ENCODE peak calls at places on chromosome 19, in ten cellular contexts. One of them, this sample, is unnamed.
A peak's percentile ranks its signal among the peaks of the same experiment; 100 is the strongest.

GRCh38 chr19:40960780-40961179 is 30.3 kb upstream of the CYP2B6 start:
- DNase-seq in fibroblast of lung: no peak
- DNase-seq in astrocyte: no peak
- DNase-seq in body of pancreas: no peak
- DNase-seq in GM12864: no peak
- DNase-seq in PC-9: peak; percentile 19
- DNase-seq in CD8-positive, alpha-beta T cell: no peak
- DNase-seq in CD4-positive, alpha-beta T cell: no peak
- DNase-seq in AG09319: no peak
- DNase-seq in BE2C: no peak
- DNase-seq in this sample: no peak

GRCh38 chr19:33821871-33822270 is 25.2 kb downstream of the KCTD15 start:
- DNase-seq in fibroblast of lung: no peak
- DNase-seq in astrocyte: no peak
- DNase-seq in body of pancreas: no peak
- DNase-seq in GM12864: no peak
- DNase-seq in PC-9: no peak
- DNase-seq in CD8-positive, alpha-beta T cell: no peak
- DNase-seq in CD4-positive, alpha-beta T cell: no peak
- DNase-seq in AG09319: no peak
- DNase-seq in BE2C: no peak
- DNase-seq in this sample: no peak

GRCh38 chr19:9528757-9529336 is 9.6 kb downstream of the ZNF426 start:
- DNase-seq in fibroblast of lung: peak; percentile 14
- DNase-seq in astrocyte: peak; percentile 11
- DNase-seq in body of pancreas: no peak
- DNase-seq in GM12864: no peak
- DNase-seq in PC-9: no peak
- DNase-seq in CD8-positive, alpha-beta T cell: no peak
- DNase-seq in CD4-positive, alpha-beta T cell: no peak
- DNase-seq in AG09319: no peak
- DNase-seq in BE2C: no peak
- DNase-seq in this sample: peak; percentile 9

GRCh38 chr19:7417671-7418324 is 69.1 kb downstream of the ARHGEF18 start:
- DNase-seq in fibroblast of lung: peak; percentile 73
- DNase-seq in astrocyte: peak; percentile 57
- DNase-seq in body of pancreas: no peak
- DNase-seq in GM12864: no peak
- DNase-seq in PC-9: peak; percentile 40
- DNase-seq in CD8-positive, alpha-beta T cell: no peak
- DNase-seq in CD4-positive, alpha-beta T cell: no peak
- DNase-seq in AG09319: no peak
- DNase-seq in BE2C: no peak
- DNase-seq in this sample: peak; percentile 30

GRCh38 chr19:42220751-42221097 is 612 bp downstream of the ZNF526 start:
- DNase-seq in fibroblast of lung: no peak
- DNase-seq in astrocyte: no peak
- DNase-seq in body of pancreas: no peak
- DNase-seq in GM12864: no peak
- DNase-seq in PC-9: no peak
- DNase-seq in CD8-positive, alpha-beta T cell: no peak
- DNase-seq in CD4-positive, alpha-beta T cell: no peak
- DNase-seq in AG09319: no peak
- DNase-seq in BE2C: no peak
- DNase-seq in this sample: no peak

GRCh38 chr19:47240996-47241918 is 10.3 kb upstream of the BBC3 start:
- DNase-seq in fibroblast of lung: peak; percentile 77
- DNase-seq in astrocyte: peak; percentile 57
- DNase-seq in body of pancreas: peak; percentile 96
- DNase-seq in GM12864: no peak
- DNase-seq in PC-9: peak; percentile 81
- DNase-seq in CD8-positive, alpha-beta T cell: peak; percentile 81
- DNase-seq in CD4-positive, alpha-beta T cell: peak; percentile 87
- DNase-seq in AG09319: no peak
- DNase-seq in BE2C: peak; percentile 78
- DNase-seq in this sample: peak; percentile 79

GRCh38 chr19:33193864-33194362 is at the start of gene LRP3:
- DNase-seq in fibroblast of lung: peak; percentile 41
- DNase-seq in astrocyte: no peak
- DNase-seq in body of pancreas: peak; percentile 72
- DNase-seq in GM12864: no peak
- DNase-seq in PC-9: no peak
- DNase-seq in CD8-positive, alpha-beta T cell: no peak
- DNase-seq in CD4-positive, alpha-beta T cell: no peak
- DNase-seq in AG09319: no peak
- DNase-seq in BE2C: peak; percentile 78
- DNase-seq in this sample: peak; percentile 11

GRCh38 chr19:32380269-32380668 is 25.3 kb upstream of the DPY19L3 start:
- DNase-seq in fibroblast of lung: no peak
- DNase-seq in astrocyte: no peak
- DNase-seq in body of pancreas: no peak
- DNase-seq in GM12864: no peak
- DNase-seq in PC-9: no peak
- DNase-seq in CD8-positive, alpha-beta T cell: no peak
- DNase-seq in CD4-positive, alpha-beta T cell: no peak
- DNase-seq in AG09319: no peak
- DNase-seq in BE2C: no peak
- DNase-seq in this sample: no peak

GRCh38 chr19:40229926-40230417 is 3.5 kb upstream of the CCNP start:
- DNase-seq in fibroblast of lung: no peak
- DNase-seq in astrocyte: no peak
- DNase-seq in body of pancreas: no peak
- DNase-seq in GM12864: no peak
- DNase-seq in PC-9: no peak
- DNase-seq in CD8-positive, alpha-beta T cell: no peak
- DNase-seq in CD4-positive, alpha-beta T cell: no peak
- DNase-seq in AG09319: no peak
- DNase-seq in BE2C: no peak
- DNase-seq in this sample: no peak

GRCh38 chr19:32457540-32457939 is 52.0 kb downstream of the DPY19L3 start:
- DNase-seq in fibroblast of lung: peak; percentile 14
- DNase-seq in astrocyte: no peak
- DNase-seq in body of pancreas: no peak
- DNase-seq in GM12864: peak; percentile 13
- DNase-seq in PC-9: no peak
- DNase-seq in CD8-positive, alpha-beta T cell: no peak
- DNase-seq in CD4-positive, alpha-beta T cell: no peak
- DNase-seq in AG09319: no peak
- DNase-seq in BE2C: no peak
- DNase-seq in this sample: no peak

GRCh38 chr19:3360494-3361383 is 5.6 kb upstream of the NFIC start:
- DNase-seq in fibroblast of lung: peak; percentile 51
- DNase-seq in astrocyte: no peak
- DNase-seq in body of pancreas: peak; percentile 75
- DNase-seq in GM12864: no peak
- DNase-seq in PC-9: no peak
- DNase-seq in CD8-positive, alpha-beta T cell: peak; percentile 56
- DNase-seq in CD4-positive, alpha-beta T cell: peak; percentile 62
- DNase-seq in AG09319: no peak
- DNase-seq in BE2C: peak; percentile 70
- DNase-seq in this sample: no peak

GRCh38 chr19:47109541-47110375 is 3.8 kb downstream of the ZC3H4 start:
- DNase-seq in fibroblast of lung: peak; percentile 65
- DNase-seq in astrocyte: peak; percentile 42
- DNase-seq in body of pancreas: no peak
- DNase-seq in GM12864: no peak
- DNase-seq in PC-9: no peak
- DNase-seq in CD8-positive, alpha-beta T cell: peak; percentile 23
- DNase-seq in CD4-positive, alpha-beta T cell: peak; percentile 25
- DNase-seq in AG09319: no peak
- DNase-seq in BE2C: peak; percentile 52
- DNase-seq in this sample: peak; percentile 49

GRCh38 chr19:33297401-33298145 is 4.8 kb downstream of the CEBPA start:
- DNase-seq in fibroblast of lung: no peak
- DNase-seq in astrocyte: no peak
- DNase-seq in body of pancreas: no peak
- DNase-seq in GM12864: no peak
- DNase-seq in PC-9: no peak
- DNase-seq in CD8-positive, alpha-beta T cell: no peak
- DNase-seq in CD4-positive, alpha-beta T cell: no peak
- DNase-seq in AG09319: no peak
- DNase-seq in BE2C: no peak
- DNase-seq in this sample: no peak

GRCh38 chr19:15476334-15476733 is 3.0 kb downstream of the PGLYRP2 start:
- DNase-seq in fibroblast of lung: no peak
- DNase-seq in astrocyte: no peak
- DNase-seq in body of pancreas: no peak
- DNase-seq in GM12864: no peak
- DNase-seq in PC-9: no peak
- DNase-seq in CD8-positive, alpha-beta T cell: no peak
- DNase-seq in CD4-positive, alpha-beta T cell: no peak
- DNase-seq in AG09319: no peak
- DNase-seq in BE2C: no peak
- DNase-seq in this sample: no peak

GRCh38 chr19:46426035-46426505 is 2.7 kb downstream of the PNMA8C start:
- DNase-seq in fibroblast of lung: peak; percentile 43
- DNase-seq in astrocyte: no peak
- DNase-seq in body of pancreas: peak; percentile 68
- DNase-seq in GM12864: no peak
- DNase-seq in PC-9: no peak
- DNase-seq in CD8-positive, alpha-beta T cell: no peak
- DNase-seq in CD4-positive, alpha-beta T cell: no peak
- DNase-seq in AG09319: no peak
- DNase-seq in BE2C: no peak
- DNase-seq in this sample: no peak

GRCh38 chr19:35397064-35397463 is 26.2 kb downstream of the GPR42 start:
- DNase-seq in fibroblast of lung: no peak
- DNase-seq in astrocyte: no peak
- DNase-seq in body of pancreas: peak; percentile 17
- DNase-seq in GM12864: no peak
- DNase-seq in PC-9: no peak
- DNase-seq in CD8-positive, alpha-beta T cell: no peak
- DNase-seq in CD4-positive, alpha-beta T cell: no peak
- DNase-seq in AG09319: no peak
- DNase-seq in BE2C: peak; percentile 74
- DNase-seq in this sample: no peak

GRCh38 chr19:33150852-33151518 is 19.1 kb downstream of the WDR88 start:
- DNase-seq in fibroblast of lung: no peak
- DNase-seq in astrocyte: no peak
- DNase-seq in body of pancreas: no peak
- DNase-seq in GM12864: no peak
- DNase-seq in PC-9: no peak
- DNase-seq in CD8-positive, alpha-beta T cell: no peak
- DNase-seq in CD4-positive, alpha-beta T cell: no peak
- DNase-seq in AG09319: no peak
- DNase-seq in BE2C: no peak
- DNase-seq in this sample: no peak

GRCh38 chr19:5017235-5017634 is 48.3 kb downstream of the KDM4B start:
- DNase-seq in fibroblast of lung: no peak
- DNase-seq in astrocyte: no peak
- DNase-seq in body of pancreas: no peak
- DNase-seq in GM12864: no peak
- DNase-seq in PC-9: no peak
- DNase-seq in CD8-positive, alpha-beta T cell: no peak
- DNase-seq in CD4-positive, alpha-beta T cell: no peak
- DNase-seq in AG09319: no peak
- DNase-seq in BE2C: no peak
- DNase-seq in this sample: no peak
- TF ChIP-seq CTCF in fibroblast of lung: no peak
- TF ChIP-seq CTCF in astrocyte: no peak
- TF ChIP-seq CTCF in body of pancreas: no peak
- TF ChIP-seq CTCF in GM12864: no peak
- TF ChIP-seq CTCF in PC-9: no peak
- TF ChIP-seq CTCF in CD8-positive, alpha-beta T cell: no peak
- TF ChIP-seq CTCF in CD4-positive, alpha-beta T cell: no peak
- TF ChIP-seq CTCF in AG09319: no peak
- TF ChIP-seq CTCF in BE2C: no peak
- TF ChIP-seq CTCF in this sample: no peak

GRCh38 chr19:1811942-1812425 is at the start of gene ATP8B3:
- DNase-seq in fibroblast of lung: no peak
- DNase-seq in astrocyte: no peak
- DNase-seq in body of pancreas: no peak
- DNase-seq in GM12864: no peak
- DNase-seq in PC-9: no peak
- DNase-seq in CD8-positive, alpha-beta T cell: peak; percentile 66
- DNase-seq in CD4-positive, alpha-beta T cell: no peak
- DNase-seq in AG09319: no peak
- DNase-seq in BE2C: no peak
- DNase-seq in this sample: no peak
- TF ChIP-seq CTCF in fibroblast of lung: no peak
- TF ChIP-seq CTCF in astrocyte: no peak
- TF ChIP-seq CTCF in body of pancreas: no peak
- TF ChIP-seq CTCF in GM12864: peak; percentile 43
- TF ChIP-seq CTCF in PC-9: no peak
- TF ChIP-seq CTCF in CD8-positive, alpha-beta T cell: no peak
- TF ChIP-seq CTCF in CD4-positive, alpha-beta T cell: no peak
- TF ChIP-seq CTCF in AG09319: peak; percentile 5
- TF ChIP-seq CTCF in BE2C: no peak
- TF ChIP-seq CTCF in this sample: peak; percentile 7

DNA sequence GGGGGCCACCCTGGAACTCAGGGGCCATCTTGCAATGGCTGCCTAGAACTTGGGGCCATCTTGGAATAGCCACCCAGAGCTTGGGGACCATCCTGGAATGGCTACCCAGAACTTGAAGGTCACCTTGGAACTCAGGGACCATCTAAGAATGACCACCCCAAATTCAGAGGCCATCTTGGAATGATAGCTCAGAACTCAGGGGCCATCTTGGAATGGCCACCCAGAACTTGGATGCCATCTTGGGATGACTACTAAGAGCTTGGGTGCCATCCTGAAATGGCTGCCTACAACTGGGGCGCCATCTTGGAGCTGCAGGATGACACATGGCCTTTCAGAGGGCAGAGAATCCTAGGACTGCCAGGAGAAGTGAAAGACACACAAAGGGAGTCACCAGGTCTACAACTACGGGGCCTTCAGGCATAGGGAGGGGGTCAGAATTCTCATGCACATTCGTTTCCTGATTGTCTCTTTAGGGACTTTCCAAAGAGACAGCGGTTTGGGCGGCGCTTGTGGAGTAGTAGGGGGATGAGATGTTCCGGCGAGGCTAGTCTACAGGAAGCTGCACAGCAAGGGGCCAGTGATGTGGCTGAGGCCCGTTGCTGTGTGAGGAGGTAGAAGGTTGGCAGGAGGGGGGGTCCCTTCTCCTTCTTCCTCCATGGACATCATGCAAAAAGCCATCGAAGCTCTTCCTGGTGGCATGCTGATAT is 125.0 kb downstream of the IER2 start:
- DNase-seq in fibroblast of lung: no peak
- DNase-seq in astrocyte: no peak
- DNase-seq in body of pancreas: no peak
- DNase-seq in GM12864: no peak
- DNase-seq in PC-9: no peak
- DNase-seq in CD8-positive, alpha-beta T cell: no peak
- DNase-seq in CD4-positive, alpha-beta T cell: no peak
- DNase-seq in AG09319: no peak
- DNase-seq in BE2C: no peak
- DNase-seq in this sample: no peak
- TF ChIP-seq CTCF in fibroblast of lung: no peak
- TF ChIP-seq CTCF in astrocyte: no peak
- TF ChIP-seq CTCF in body of pancreas: no peak
- TF ChIP-seq CTCF in GM12864: no peak
- TF ChIP-seq CTCF in PC-9: no peak
- TF ChIP-seq CTCF in CD8-positive, alpha-beta T cell: no peak
- TF ChIP-seq CTCF in CD4-positive, alpha-beta T cell: no peak
- TF ChIP-seq CTCF in AG09319: no peak
- TF ChIP-seq CTCF in BE2C: no peak
- TF ChIP-seq CTCF in this sample: no peak

GRCh38 chr19:18520848-18521691 is 800 bp downstream of the ELL start:
- DNase-seq in fibroblast of lung: no peak
- DNase-seq in astrocyte: no peak
- DNase-seq in body of pancreas: peak; percentile 41
- DNase-seq in GM12864: peak; percentile 47
- DNase-seq in PC-9: peak; percentile 14
- DNase-seq in CD8-positive, alpha-beta T cell: no peak
- DNase-seq in CD4-positive, alpha-beta T cell: no peak
- DNase-seq in AG09319: no peak
- DNase-seq in BE2C: peak; percentile 41
- DNase-seq in this sample: no peak
- TF ChIP-seq CTCF in fibroblast of lung: no peak
- TF ChIP-seq CTCF in astrocyte: no peak
- TF ChIP-seq CTCF in body of pancreas: no peak
- TF ChIP-seq CTCF in GM12864: peak; percentile 8
- TF ChIP-seq CTCF in PC-9: no peak
- TF ChIP-seq CTCF in CD8-positive, alpha-beta T cell: no peak
- TF ChIP-seq CTCF in CD4-positive, alpha-beta T cell: no peak
- TF ChIP-seq CTCF in AG09319: no peak
- TF ChIP-seq CTCF in BE2C: no peak
- TF ChIP-seq CTCF in this sample: no peak